ENCODE peak calls at places on chromosomes 3 and 15, in six cellular contexts. B is fibroblast of lung, S is H1, G is PC-3, V is A549, C is astrocyte. T is an unnamed sample.

GRCh38 chr15:50973605-50974004 is 65.1 kb downstream of the AP4E1 start:
- DNase-seq in S (no peak), G (no peak), B (no peak), C (no peak), V (no peak), T (no peak)

GRCh38 chr3:190073264-190073663 is 47.4 kb downstream of the P3H2 start:
- DNase-seq in S (no peak), B (no peak), V (no peak), G (no peak), C (peak), T (no peak)

GRCh38 chr15:65612616-65612946 is 1.6 kb upstream of the INTS14 start:
- DNase-seq in B (no peak), V (no peak), G (peak), C (peak), S (no peak), T (no peak)

GRCh38 chr3:23915537-23916108 is 1.2 kb downstream of the NKIRAS1 start:
- DNase-seq in B (peak), G (no peak), S (no peak), V (no peak), C (peak), T (no peak)

GRCh38 chr3:35664460-35664919 is 25.2 kb downstream of the ARPP21 start:
- DNase-seq in G (no peak), V (no peak), B (peak), C (peak), S (no peak), T (peak)

GRCh38 chr3:52532517-52532837 is 1.2 kb downstream of the NT5DC2 start:
- DNase-seq in V (no peak), S (no peak), G (peak), C (peak), B (peak), T (peak)

GRCh38 chr15:82630033-82630432 is 17.1 kb downstream of the CPEB1 start:
- DNase-seq in V (no peak), B (no peak), G (no peak), S (no peak), C (no peak), T (no peak)

GRCh38 chr15:95912728-95913127 is 417.8 kb upstream of the NR2F2 start:
- DNase-seq in B (no peak), S (no peak), V (no peak), C (no peak), G (no peak), T (no peak)

GRCh38 chr3:115858995-115859807 is 235.9 kb downstream of the GAP43 start:
- DNase-seq in C (no peak), V (no peak), S (peak), B (no peak), G (no peak), T (no peak)

GRCh38 chr3:180932819-180933218 is 20.3 kb downstream of the FXR1 start:
- DNase-seq in B (no peak), V (no peak), S (no peak), C (no peak), G (no peak), T (no peak)

GRCh38 chr15:83092309-83092976 is 15.0 kb upstream of the TM6SF1 start:
- DNase-seq in G (peak), V (no peak), C (peak), S (no peak), B (peak), T (peak)

GRCh38 chr3:45480218-45480617 is 91.8 kb downstream of the LARS2 start:
- DNase-seq in S (no peak), B (no peak), C (peak), G (peak), V (no peak), T (no peak)

GRCh38 chr3:124600765-124601164 is 129.5 kb upstream of the UMPS start:
- DNase-seq in V (no peak), B (no peak), C (peak), G (peak), S (no peak), T (no peak)

GRCh38 chr15:35309886-35310285 is 224.8 kb upstream of the NANOGP8 start:
- DNase-seq in C (peak), B (peak), V (no peak), G (no peak), S (no peak), T (no peak)

GRCh38 chr3:38117163-38117716 is 19.7 kb downstream of the ACAA1 start:
- DNase-seq in V (no peak), S (no peak), C (no peak), B (no peak), G (peak), T (no peak)

GRCh38 chr15:99963096-99963825 is 230.0 kb upstream of the LYSMD4 start:
- DNase-seq in G (peak), S (no peak), C (peak), B (no peak), V (no peak), T (no peak)

GRCh38 chr15:69755571-69756310 is 303.1 kb downstream of the RPLP1 start:
- DNase-seq in S (no peak), B (no peak), V (no peak), G (no peak), C (peak), T (peak)

GRCh38 chr3:190644766-190645165 is 130.9 kb downstream of the IL1RAP start:
- DNase-seq in C (peak), V (no peak), S (no peak), G (peak), B (peak), T (no peak)

GRCh38 chr3:46929324-46929723 is 47.2 kb downstream of the CCDC12 start:
- DNase-seq in V (no peak), C (no peak), B (no peak), S (no peak), G (no peak), T (peak)

GRCh38 chr3:14410501-14411165 is 8.2 kb downstream of the SLC6A6 start:
- DNase-seq in V (peak), B (peak), C (peak), S (no peak), G (peak), T (peak)

GRCh38 chr3:46829699-46830208 is 33.5 kb downstream of the MYL3 start:
- DNase-seq in G (no peak), S (no peak), C (no peak), B (no peak), V (no peak), T (no peak)

GRCh38 chr15:99454107-99454809 is 111.5 kb upstream of the MEF2A start:
- DNase-seq in S (no peak), V (no peak), B (no peak), G (no peak), C (no peak), T (no peak)

GRCh38 chr3:5699811-5700210 is 512.3 kb downstream of the EDEM1 start:
- DNase-seq in G (peak), B (no peak), V (no peak), S (no peak), C (no peak), T (no peak)

DNA sequence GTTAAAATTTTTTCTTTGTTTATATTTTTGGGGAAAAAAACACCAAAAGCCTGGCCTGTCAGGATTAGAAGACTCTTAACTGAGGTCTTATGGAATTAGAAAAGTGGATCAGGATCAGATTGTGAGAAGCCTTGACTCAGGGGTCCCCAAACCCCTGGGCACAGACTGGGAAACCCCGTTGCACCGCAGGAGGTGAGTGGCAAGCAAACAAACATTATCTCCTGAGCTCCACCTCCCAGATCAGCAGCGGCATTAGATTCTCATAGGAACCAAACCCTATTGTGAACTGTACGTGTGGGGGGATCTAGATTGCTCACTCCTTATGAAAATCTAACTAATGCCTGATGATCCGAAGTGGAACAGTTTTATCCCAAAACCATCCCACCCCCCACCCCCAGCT is 117.2 kb downstream of the TCF12 start:
- DNase-seq in S (no peak), G (no peak), C (no peak), V (no peak), B (no peak), T (no peak)
- H3K4me2 ChIP-seq in S (peak), G (no peak), C (no peak), V (no peak), B (no peak), T (no peak)

DNA sequence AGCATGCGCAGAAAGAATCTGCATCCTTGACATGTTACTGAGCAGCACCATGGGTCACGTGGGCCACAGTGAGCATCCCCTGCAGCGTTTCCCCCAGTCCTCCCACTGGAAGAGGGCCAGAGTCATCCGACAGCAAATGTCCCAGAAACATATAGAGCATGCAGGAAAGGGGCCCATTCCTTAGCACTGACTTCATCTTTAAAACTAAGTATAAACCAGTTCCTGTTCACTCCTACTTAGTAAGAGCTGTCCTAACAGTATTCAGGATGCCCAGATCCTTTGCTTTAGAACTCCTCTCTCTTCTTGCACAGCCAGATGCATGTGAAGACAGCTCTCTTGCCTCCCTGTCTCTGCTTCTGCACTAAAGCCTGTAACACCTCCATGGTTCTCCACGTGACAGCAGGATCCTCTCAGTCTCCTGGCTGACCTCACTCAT is 79.3 kb upstream of the OXTR start:
- DNase-seq in S (no peak), B (peak), G (peak), V (no peak), C (peak), T (no peak)
- H3K4me2 ChIP-seq in S (no peak), B (no peak), G (no peak), V (no peak), C (peak), T (no peak)

GRCh38 chr15:39886418-39886817 is 33.6 kb downstream of the GPR176 start:
- DNase-seq in B (no peak), C (no peak), G (no peak), S (no peak), V (no peak), T (no peak)
- H3K4me2 ChIP-seq in B (no peak), C (no peak), G (no peak), S (peak), V (no peak), T (no peak)

GRCh38 chr3:188294823-188295487 is 141.0 kb downstream of the LPP start:
- DNase-seq in B (peak), G (peak), V (peak), C (peak), S (no peak), T (no peak)
- H3K4me2 ChIP-seq in B (peak), G (peak), V (peak), C (peak), S (no peak), T (no peak)